ENCODE peak calls at places on chromosomes 3 and 15, in ten cellular contexts. Q is fibroblast of lung, U is mammary epithelial cell, G is neural progenitor cell, J is neuronal stem cell, X is HCT116, V is GM23338, E is OCI-LY7, C is hepatocyte, O is astrocyte. T is an unnamed sample.

GRCh38 chr3:4684976-4685375 is 191.8 kb downstream of the ITPR1 start:
- DNase-seq in C (no peak), J (no peak), X (no peak), O (no peak), U (no peak), G (no peak), V (no peak), Q (no peak), E (no peak), T (no peak)

GRCh38 chr3:64398431-64398830 is 173.2 kb upstream of the PRICKLE2 start:
- DNase-seq in Q (peak; percentile 42), O (peak; percentile 34), J (no peak), V (no peak), E (no peak), U (no peak), G (no peak), C (no peak), X (no peak), T (no peak)

GRCh38 chr3:177563381-177563780 is 366.1 kb upstream of the TBL1XR1 start:
- DNase-seq in J (no peak), C (no peak), V (no peak), X (no peak), U (no peak), E (no peak), Q (peak; percentile 37), O (no peak), G (no peak), T (no peak)

GRCh38 chr3:46950661-46951241 is 25.8 kb downstream of the CCDC12 start:
- DNase-seq in O (no peak), E (no peak), V (no peak), G (no peak), X (no peak), Q (no peak), U (no peak), J (no peak), C (no peak), T (no peak)

GRCh38 chr3:153111056-153111455 is 51.0 kb upstream of the RAP2B start:
- DNase-seq in C (no peak), U (no peak), X (no peak), J (no peak), V (no peak), G (no peak), E (no peak), Q (no peak), O (no peak), T (no peak)

GRCh38 chr3:126033051-126033745 is 50.7 kb downstream of the SLC41A3 start:
- DNase-seq in G (no peak), V (no peak), E (no peak), X (no peak), O (no peak), J (no peak), Q (no peak), C (no peak), U (no peak), T (no peak)

GRCh38 chr3:175224051-175224450 is 364.9 kb downstream of the NAALADL2 start:
- DNase-seq in X (peak; percentile 15), Q (no peak), U (no peak), G (no peak), J (no peak), E (no peak), O (no peak), V (no peak), C (peak; percentile 27), T (no peak)

GRCh38 chr3:155890671-155891190 is 20.3 kb downstream of the GMPS start:
- DNase-seq in G (no peak), V (no peak), O (peak; percentile 22), E (no peak), X (no peak), C (peak; percentile 7), J (no peak), Q (peak; percentile 61), U (no peak), T (no peak)

GRCh38 chr15:69648215-69648614 is 195.6 kb downstream of the RPLP1 start:
- DNase-seq in X (no peak), J (no peak), O (no peak), E (no peak), Q (no peak), G (no peak), C (peak; percentile 23), V (peak; percentile 56), U (no peak), T (no peak)

GRCh38 chr3:99023590-99024192 is 122.2 kb upstream of the DCBLD2 start:
- DNase-seq in U (peak; percentile 34), E (peak; percentile 64), Q (peak; percentile 70), O (peak; percentile 28), X (peak; percentile 22), G (peak; percentile 38), C (peak; percentile 34), J (peak; percentile 4), V (peak; percentile 57), T (peak; percentile 77)

GRCh38 chr3:35439626-35440025 is 199.7 kb upstream of the ARPP21 start:
- DNase-seq in V (no peak), Q (no peak), O (no peak), X (no peak), C (peak; percentile 11), E (peak; percentile 32), G (no peak), U (no peak), J (no peak), T (no peak)

GRCh38 chr3:10338591-10339369 is 17.9 kb upstream of the SEC13 start:
- DNase-seq in O (no peak), V (no peak), Q (no peak), E (no peak), U (no peak), C (no peak), X (no peak), G (no peak), J (no peak), T (no peak)

GRCh38 chr3:197811343-197811742 is 20.3 kb downstream of the LRCH3 start:
- DNase-seq in C (no peak), U (peak; percentile 86), X (no peak), O (peak; percentile 82), J (no peak), G (no peak), Q (peak; percentile 79), E (no peak), V (no peak), T (no peak)

GRCh38 chr3:5222283-5223005 is 34.9 kb downstream of the EDEM1 start:
- DNase-seq in V (no peak), Q (no peak), E (no peak), X (no peak), U (no peak), O (no peak), J (no peak), C (no peak), G (no peak), T (no peak)

GRCh38 chr15:79089890-79090486 is 592 bp downstream of the RASGRF1 start:
- DNase-seq in C (no peak), G (peak; percentile 44), O (no peak), V (peak; percentile 58), E (no peak), Q (no peak), J (peak; percentile 15), X (no peak), U (peak; percentile 28), T (no peak)
- H3K4me3 ChIP-seq in C (no peak overlapping the region), G (peak overlapping the region; percentile 52), O (no peak overlapping the region), V (peak overlapping the region; percentile 79), E (no peak overlapping the region), Q (no peak overlapping the region), J (no peak overlapping the region), X (no peak overlapping the region), U (no peak overlapping the region), T (no peak overlapping the region)

GRCh38 chr15:89371145-89372044 is 36.8 kb upstream of the POLG start:
- DNase-seq in O (no peak), Q (no peak), C (no peak), E (no peak), U (no peak), G (peak; percentile 96), X (no peak), J (peak; percentile 65), V (peak; percentile 59), T (no peak)
- H2AFZ ChIP-seq in O (peak overlapping the region; percentile 56), Q (no peak overlapping the region), C (no peak overlapping the region), E (no peak overlapping the region), U (no peak overlapping the region), G (no peak overlapping the region), X (no peak overlapping the region), J (peak overlapping the region; percentile 69), V (peak overlapping the region; percentile 18), T (no peak overlapping the region)

GRCh38 chr3:62318365-62318751 is 55.0 kb downstream of the FEZF2 start:
- DNase-seq in X (no peak), E (no peak), C (no peak), G (no peak), V (no peak), J (no peak), U (no peak), Q (no peak), O (no peak), T (no peak)

GRCh38 chr3:62323241-62323640 is 50.1 kb downstream of the FEZF2 start:
- DNase-seq in U (no peak), X (no peak), G (no peak), O (no peak), E (no peak), Q (no peak), V (no peak), C (no peak), J (no peak), T (no peak)

GRCh38 chr3:62316525-62316924 is 56.8 kb downstream of the FEZF2 start:
- DNase-seq in U (no peak), C (no peak), E (no peak), O (no peak), J (no peak), X (no peak), G (no peak), Q (no peak), V (no peak), T (no peak)

GRCh38 chr3:62318752-62319569 is 54.4 kb downstream of the FEZF2 start:
- DNase-seq in G (peak; percentile 96), V (peak; percentile 95), U (peak; percentile 87), O (peak; percentile 68), E (peak; percentile 8), X (no peak), J (peak; percentile 86), C (peak; percentile 95), Q (peak; percentile 86), T (no peak)

DNA sequence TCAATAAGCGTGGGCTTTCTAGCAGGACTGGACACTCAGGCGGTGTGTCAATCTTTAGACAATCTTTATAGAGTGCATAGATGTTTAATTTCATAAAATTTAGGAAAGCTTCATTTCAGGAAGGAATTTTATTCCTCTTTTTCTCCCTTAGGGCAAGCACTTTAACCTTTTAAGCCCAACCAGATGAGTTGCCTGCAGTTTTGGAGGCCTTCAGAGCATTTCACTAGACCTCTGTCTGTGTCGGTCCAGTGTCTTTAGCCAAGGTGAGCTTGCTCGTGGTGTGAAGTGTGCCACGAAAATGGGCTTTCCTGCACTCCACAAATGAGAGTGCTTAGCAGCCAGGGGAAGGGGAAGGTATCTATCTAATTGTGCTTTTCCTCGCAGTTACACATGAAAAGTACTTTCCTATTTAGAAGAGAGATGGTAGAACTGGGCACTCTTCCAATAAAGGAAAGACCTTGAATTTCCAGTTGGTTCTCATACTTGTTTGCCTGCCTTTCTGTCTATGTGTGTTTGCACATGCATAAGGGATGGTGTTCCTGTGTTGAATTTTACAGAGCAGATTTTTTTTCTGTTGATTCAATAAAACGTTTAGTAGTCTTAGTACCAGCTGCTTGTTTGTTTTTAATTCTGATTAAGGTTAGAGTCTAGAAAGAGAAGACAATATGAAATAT is 53.6 kb downstream of the FEZF2 start:
- DNase-seq in Q (no peak), V (no peak), C (peak; percentile 4), J (no peak), U (no peak), O (no peak), G (no peak), E (no peak), X (no peak), T (no peak)
- H3K4me3 ChIP-seq in Q (peak overlapping the region; percentile 88), V (peak overlapping the region; percentile 79), C (peak overlapping the region; percentile 71), J (peak overlapping the region; percentile 75), U (peak overlapping the region; percentile 70), O (peak overlapping the region; percentile 95), G (peak overlapping the region; percentile 65), E (no peak overlapping the region), X (no peak overlapping the region), T (no peak overlapping the region)

GRCh38 chr15:70826634-70827033 is 27.3 kb downstream of the LARP6 start:
- DNase-seq in O (peak; percentile 61), C (peak; percentile 32), U (peak; percentile 91), X (peak; percentile 29), V (no peak), G (no peak), E (no peak), J (no peak), Q (peak; percentile 87), T (no peak)
- H2AFZ ChIP-seq in O (peak overlapping the region; percentile 65), C (no peak overlapping the region), U (peak overlapping the region; percentile 67), X (peak overlapping the region; percentile 50), V (no peak overlapping the region), G (no peak overlapping the region), E (no peak overlapping the region), J (no peak overlapping the region), Q (peak overlapping the region; percentile 31), T (no peak overlapping the region)